ENCODE peak calls at places on chromosome 19, in four cellular contexts. L, I, D and O are unnamed samples.
A peak's percentile ranks its signal among the peaks of the same experiment; 100 is the strongest.

GRCh38 chr19:13060964-13061927 is 41.4 kb downstream of the LYL1 start:
- DNase-seq in L (peak; percentile 65), I (peak; percentile 87), D (peak; percentile 76), O (peak; percentile 81)

GRCh38 chr19:16330368-16330801 is 5.8 kb downstream of the KLF2 start:
- DNase-seq in L (peak; percentile 96), I (peak; percentile 88), D (peak; percentile 98), O (no peak)

GRCh38 chr19:4976412-4977298 is 7.7 kb downstream of the KDM4B start:
- DNase-seq in L (no peak), I (peak; percentile 53), D (no peak), O (no peak)

GRCh38 chr19:50916069-50916468 is 4.9 kb upstream of the KLK4 start:
- DNase-seq in L (no peak), I (no peak), D (no peak), O (no peak)

GRCh38 chr19:23908165-23908564 is 6.5 kb upstream of the ZNF726 start:
- DNase-seq in L (no peak), I (no peak), D (no peak), O (no peak)

GRCh38 chr19:16778796-16779411 is 50.3 kb upstream of the SIN3B start:
- DNase-seq in L (peak; percentile 39), I (peak; percentile 37), D (peak; percentile 52), O (peak; percentile 76)

GRCh38 chr19:13181747-13182388 is 31.7 kb downstream of the IER2 start:
- DNase-seq in L (no peak), I (peak; percentile 76), D (peak; percentile 70), O (no peak)

GRCh38 chr19:32372726-32373613 is 27.6 kb downstream of the ZNF507 start:
- DNase-seq in L (no peak), I (no peak), D (no peak), O (no peak)

GRCh38 chr19:38658462-38659306 is 11.2 kb downstream of the ACTN4 start:
- DNase-seq in L (no peak), I (peak; percentile 63), D (no peak), O (no peak)

GRCh38 chr19:10593820-10594637 is 6.9 kb upstream of the AP1M2 start:
- DNase-seq in L (no peak), I (no peak), D (no peak), O (no peak)

GRCh38 chr19:14164724-14165493 is 28.5 kb upstream of the ASF1B start:
- DNase-seq in L (no peak), I (no peak), D (no peak), O (no peak)

GRCh38 chr19:42440357-42441046 is 2.2 kb downstream of the CXCL17 start:
- DNase-seq in L (peak; percentile 73), I (peak; percentile 89), D (peak; percentile 84), O (peak; percentile 78)

GRCh38 chr19:47697863-47698609 is 15.2 kb upstream of the EHD2 start:
- DNase-seq in L (peak; percentile 51), I (peak; percentile 79), D (peak; percentile 65), O (peak; percentile 76)

GRCh38 chr19:54422136-54422535 is 6.9 kb downstream of the TTYH1 start:
- DNase-seq in L (no peak), I (no peak), D (no peak), O (no peak)

GRCh38 chr19:52963229-52963760 is 614 bp upstream of the ZNF816 start:
- DNase-seq in L (no peak), I (no peak), D (no peak), O (peak; percentile 48)

GRCh38 chr19:57280913-57281425 is 684 bp downstream of the ZNF460 start:
- DNase-seq in L (peak; percentile 40), I (no peak), D (peak; percentile 63), O (no peak)

GRCh38 chr19:51010066-51010795 is 8.8 kb upstream of the KLK8 start:
- DNase-seq in L (no peak), I (no peak), D (no peak), O (no peak)

GRCh38 chr19:55488986-55489710 is 912 bp downstream of the SSC5D start:
- DNase-seq in L (no peak), I (no peak), D (no peak), O (peak; percentile 34)

GRCh38 chr19:34232566-34233481 is 21.5 kb upstream of the GARRE1 start:
- DNase-seq in L (no peak), I (no peak), D (no peak), O (peak; percentile 53)

GRCh38 chr19:10520652-10521318 is 3.5 kb upstream of the S1PR5 start:
- DNase-seq in L (no peak), I (peak; percentile 73), D (no peak), O (no peak)

GRCh38 chr19:42216653-42217521 is 590 bp downstream of the DEDD2 start:
- DNase-seq in L (no peak), I (peak; percentile 51), D (peak; percentile 64), O (peak; percentile 53)

GRCh38 chr19:38270587-38271167 is 6.3 kb downstream of the SPINT2 start:
- DNase-seq in L (no peak), I (no peak), D (no peak), O (no peak)

GRCh38 chr19:29086182-29086581 is 126.8 kb downstream of the UQCRFS1 start:
- DNase-seq in L (no peak), I (no peak), D (no peak), O (no peak)

DNA sequence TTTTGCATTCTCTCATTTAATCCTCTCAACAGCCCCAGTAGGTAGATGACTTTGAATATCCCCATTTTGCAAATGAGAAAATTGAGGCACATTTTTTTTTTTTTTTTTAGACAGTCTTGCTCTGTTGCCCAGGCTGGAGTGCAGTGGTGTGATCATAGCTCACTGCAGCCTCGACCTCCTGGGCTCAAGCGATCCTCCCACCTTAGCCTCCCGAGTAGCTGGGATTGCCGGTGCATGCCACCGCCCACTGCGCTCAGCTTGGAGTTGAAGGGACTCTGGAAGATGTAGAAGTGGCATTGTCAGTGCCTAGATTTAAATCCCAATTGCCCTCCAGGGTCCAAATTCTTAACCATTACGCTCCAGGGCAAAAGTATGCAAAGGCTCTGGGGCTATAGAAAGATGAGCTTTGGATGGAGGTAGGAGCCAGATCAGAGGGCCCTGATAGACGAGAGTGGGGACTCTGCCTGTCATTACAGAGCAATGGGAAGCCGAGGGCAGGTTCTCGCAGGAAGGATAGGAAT is 813 bp upstream of the MCOLN1 start:
- DNase-seq in L (no peak), I (no peak), D (no peak), O (no peak)
- H3K4me3 ChIP-seq in L (no peak overlapping the region), I (peak overlapping the region; percentile 88), D (peak overlapping the region; percentile 33), O (no peak overlapping the region)

GRCh38 chr19:2600914-2601870 is 101.3 kb downstream of the GNG7 start:
- DNase-seq in L (no peak), I (no peak), D (no peak), O (no peak)
- H3K4me3 ChIP-seq in L (no peak overlapping the region), I (no peak overlapping the region), D (no peak overlapping the region), O (no peak overlapping the region)

DNA sequence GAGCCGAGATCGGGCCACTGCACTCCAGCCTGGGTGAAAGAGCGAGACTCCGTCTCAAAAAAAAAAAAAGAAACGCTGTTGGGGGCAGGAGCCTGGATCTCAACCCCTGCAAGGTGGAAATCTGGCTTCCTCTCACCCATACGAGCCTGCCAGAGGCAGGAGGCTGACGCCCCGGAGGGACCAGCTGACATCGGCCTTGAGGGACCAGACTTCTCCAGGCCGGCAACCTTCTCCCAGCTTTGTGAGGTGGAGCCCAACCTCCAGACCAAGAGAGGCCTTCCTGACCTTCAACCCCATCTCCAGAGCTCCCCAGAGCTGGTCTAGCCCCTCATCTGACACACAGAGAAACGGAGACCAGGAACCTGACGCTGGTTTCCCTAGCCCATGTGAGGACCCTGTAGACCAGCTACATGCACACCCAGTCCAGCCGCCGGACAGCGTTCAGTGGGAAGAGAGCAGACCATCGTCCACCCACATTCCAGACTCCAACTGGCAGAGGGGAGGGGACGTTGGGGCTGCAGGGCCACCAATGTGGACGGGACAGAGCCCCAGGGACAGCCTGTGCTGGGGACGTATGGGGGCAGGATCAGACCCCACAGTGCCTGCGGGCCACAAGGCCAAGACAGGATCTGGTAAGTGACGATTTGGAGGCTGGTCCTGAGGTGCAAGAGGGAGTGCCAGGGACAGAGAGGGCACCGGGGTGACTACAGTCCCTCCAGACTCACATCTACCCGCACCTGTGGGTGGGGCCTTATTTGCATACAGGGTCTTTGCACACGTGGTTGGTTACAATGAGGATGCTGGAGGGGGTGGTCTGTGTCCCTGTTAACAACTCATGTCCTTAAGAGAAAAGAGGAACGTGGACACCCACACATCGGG is 11.4 kb downstream of the SBNO2 start:
- DNase-seq in L (no peak), I (no peak), D (no peak), O (no peak)
- H3K4me3 ChIP-seq in L (no peak overlapping the region), I (no peak overlapping the region), D (no peak overlapping the region), O (no peak overlapping the region)

DNA sequence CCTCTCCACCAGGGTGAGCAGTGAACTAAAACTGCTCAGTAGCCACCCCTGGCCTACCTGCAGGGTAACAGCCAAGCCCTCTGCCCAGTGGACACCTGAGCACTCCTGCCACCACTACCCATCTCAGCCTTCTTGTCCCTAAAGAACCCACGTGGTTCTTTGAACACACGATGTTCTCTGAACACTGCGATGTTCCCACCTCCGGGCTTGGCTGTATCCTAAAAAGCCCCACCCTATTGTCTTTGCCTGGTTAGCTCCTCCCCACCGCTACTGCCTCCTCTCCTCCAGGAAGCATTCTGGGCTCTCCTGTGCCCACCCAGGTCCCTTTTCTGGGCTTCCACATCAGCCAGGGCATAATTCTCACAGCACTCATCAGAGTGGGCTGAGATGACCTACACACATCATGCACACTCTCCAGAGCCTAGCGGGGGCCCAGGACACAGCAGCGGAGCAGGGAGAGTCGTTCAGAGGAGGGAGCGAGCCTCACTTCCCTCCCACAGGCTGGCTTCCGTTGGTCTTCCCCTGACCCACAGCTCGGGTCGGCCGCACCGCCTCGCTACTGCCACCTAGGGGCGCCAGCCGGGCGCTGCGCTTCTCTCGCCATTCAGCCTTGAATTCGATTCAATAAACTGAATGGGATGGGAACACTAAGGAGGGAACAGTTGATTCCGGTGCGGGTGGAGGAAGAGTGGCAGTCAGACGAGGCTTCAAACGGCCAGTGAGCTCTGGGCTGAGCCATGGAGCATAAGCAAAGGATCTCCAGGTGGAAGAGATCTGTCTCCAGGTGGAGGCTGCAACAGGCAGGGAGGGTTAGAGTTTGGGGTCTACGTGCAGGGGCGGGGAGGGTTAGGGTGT is 3.2 kb downstream of the ELAVL1 start:
- DNase-seq in L (peak; percentile 53), I (peak; percentile 85), D (peak; percentile 76), O (peak; percentile 81)
- H3K4me3 ChIP-seq in L (peak overlapping the region; percentile 26), I (peak overlapping the region; percentile 27), D (peak overlapping the region; percentile 54), O (peak overlapping the region; percentile 12)